ENCODE peak calls at places on chromosomes 7 and 10, in six cellular contexts. S is adrenal gland, G is IMR-90, K is astrocyte of the cerebellum, F is mammary epithelial cell, E is pancreas. N is an unnamed sample.

GRCh38 chr10:49448924-49449323 is 53.0 kb upstream of the DRGX start:
- DNase-seq in S (no peak), G (no peak), K (no peak), F (peak; percentile 22), E (no peak), N (no peak)

GRCh38 chr7:40658731-40659130 is 523.9 kb downstream of the SUGCT start:
- DNase-seq in S (no peak), G (peak; percentile 57), K (no peak), F (peak; percentile 87), E (no peak), N (no peak)

GRCh38 chr7:135217645-135218509 is 6.6 kb upstream of the WDR91 start:
- DNase-seq in S (no peak), G (no peak), K (no peak), F (no peak), E (no peak), N (no peak)

GRCh38 chr7:45000096-45001032 is at the start of gene CCM2:
- DNase-seq in S (peak; percentile 66), G (peak; percentile 32), K (no peak), F (no peak), E (peak; percentile 52), N (no peak)

GRCh38 chr7:36820527-36821170 is 96.4 kb upstream of the AOAH start:
- DNase-seq in S (no peak), G (no peak), K (no peak), F (peak; percentile 92), E (no peak), N (no peak)

GRCh38 chr7:42292991-42293521 is 56.0 kb upstream of the GLI3 start:
- DNase-seq in S (no peak), G (no peak), K (no peak), F (peak; percentile 80), E (no peak), N (no peak)

GRCh38 chr10:7475046-7475860 is 64.4 kb upstream of the SFMBT2 start:
- DNase-seq in S (peak; percentile 58), G (no peak), K (no peak), F (no peak), E (peak; percentile 38), N (no peak)

GRCh38 chr7:108149908-108150307 is 19.7 kb upstream of the LAMB4 start:
- DNase-seq in S (no peak), G (no peak), K (no peak), F (no peak), E (no peak), N (no peak)

GRCh38 chr7:2551418-2551817 is 3.9 kb downstream of the BRAT1 start:
- DNase-seq in S (peak; percentile 76), G (no peak), K (no peak), F (no peak), E (no peak), N (no peak)

GRCh38 chr10:105023706-105024105 is 382.6 kb downstream of the SORCS3 start:
- DNase-seq in S (no peak), G (no peak), K (peak; percentile 73), F (no peak), E (no peak), N (no peak)

GRCh38 chr10:91201213-91201996 is 19.1 kb upstream of the PCGF5 start:
- DNase-seq in S (no peak), G (no peak), K (no peak), F (no peak), E (no peak), N (no peak)

GRCh38 chr7:118057404-118057803 is 126.6 kb upstream of the LSM8 start:
- DNase-seq in S (no peak), G (no peak), K (no peak), F (peak; percentile 94), E (no peak), N (no peak)

GRCh38 chr7:111860248-111860647 is 298.0 kb upstream of the IMMP2L start:
- DNase-seq in S (no peak), G (no peak), K (no peak), F (no peak), E (no peak), N (no peak)

GRCh38 chr7:94146408-94146807 is 142.3 kb upstream of the BET1 start:
- DNase-seq in S (no peak), G (peak; percentile 87), K (no peak), F (no peak), E (no peak), N (no peak)

GRCh38 chr10:113121153-113121552 is 171.1 kb downstream of the TCF7L2 start:
- DNase-seq in S (no peak), G (no peak), K (no peak), F (no peak), E (no peak), N (no peak)

GRCh38 chr10:99798031-99798430 is 15.6 kb downstream of the ABCC2 start:
- DNase-seq in S (no peak), G (no peak), K (no peak), F (no peak), E (no peak), N (no peak)

GRCh38 chr7:51139796-51140195 is 176.8 kb downstream of the COBL start:
- DNase-seq in S (no peak), G (no peak), K (no peak), F (peak; percentile 79), E (peak; percentile 40), N (no peak)

GRCh38 chr7:51144178-51144577 is 172.4 kb downstream of the COBL start:
- DNase-seq in S (no peak), G (no peak), K (no peak), F (no peak), E (no peak), N (no peak)

GRCh38 chr7:51142741-51143390 is 173.7 kb downstream of the COBL start:
- DNase-seq in S (no peak), G (no peak), K (no peak), F (no peak), E (no peak), N (no peak)

GRCh38 chr7:51140203-51140938 is 176.2 kb downstream of the COBL start:
- DNase-seq in S (no peak), G (no peak), K (no peak), F (no peak), E (no peak), N (no peak)

GRCh38 chr7:51141451-51141971 is 175.1 kb downstream of the COBL start:
- DNase-seq in S (no peak), G (peak; percentile 35), K (peak; percentile 9), F (peak; percentile 48), E (peak; percentile 23), N (no peak)
- TF ChIP-seq CTCF in S (peak; percentile 42), G (peak; percentile 80), K (peak; percentile 74), F (peak; percentile 75), E (peak; percentile 45), N (peak; percentile 6)

GRCh38 chr10:124717911-124718734 is 26.1 kb downstream of the FAM53B start:
- DNase-seq in S (peak; percentile 55), G (no peak), K (no peak), F (peak; percentile 71), E (no peak), N (peak; percentile 81)
- TF ChIP-seq CTCF in S (no peak), G (no peak), K (no peak), F (no peak), E (no peak), N (no peak)

DNA sequence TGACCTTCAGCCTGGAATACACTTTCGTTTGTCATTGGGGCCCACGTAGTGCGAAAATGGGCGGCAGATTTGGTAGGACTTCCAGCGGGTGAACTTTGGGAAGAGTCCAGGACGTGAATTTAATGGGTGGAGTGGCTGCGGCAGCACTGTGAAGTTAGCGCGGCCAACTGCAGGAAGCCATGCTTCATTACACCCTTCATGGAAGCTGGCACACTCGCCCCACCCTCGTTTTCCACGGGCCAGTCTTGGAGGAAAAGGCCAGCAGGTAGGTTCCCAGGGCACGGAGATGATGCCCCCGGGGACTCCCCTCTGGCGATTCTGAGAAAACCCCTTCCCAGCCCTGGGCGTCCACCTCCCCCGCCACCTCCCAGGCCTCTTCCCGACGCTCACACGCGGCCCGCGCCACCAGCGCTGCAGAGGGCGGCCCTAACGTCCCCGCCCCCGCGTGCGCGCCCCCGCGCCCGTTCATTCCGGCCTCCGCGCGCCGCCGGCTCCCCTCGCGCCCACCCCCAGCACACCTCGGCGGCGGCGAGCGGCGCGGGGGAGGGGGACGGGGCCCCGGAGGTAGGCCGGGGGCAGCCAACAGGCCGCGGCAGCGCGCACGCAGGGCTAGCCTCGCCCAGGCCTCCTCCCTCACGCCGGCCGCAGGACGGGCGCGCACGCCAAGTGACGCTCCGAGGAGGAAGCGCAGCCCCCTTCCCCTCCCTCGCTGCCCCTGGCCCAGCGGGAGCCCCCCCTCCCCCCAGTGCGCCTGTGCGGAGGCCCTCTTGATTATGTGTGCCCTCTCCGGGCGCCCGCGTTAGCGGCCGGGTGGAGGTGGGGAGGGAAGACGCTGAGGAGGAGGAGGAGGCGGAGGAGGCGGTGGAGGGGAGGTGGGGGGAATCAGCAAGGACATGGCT is at the start of gene MLLT10:
- DNase-seq in S (peak; percentile 97), G (peak; percentile 94), K (peak; percentile 88), F (peak; percentile 92), E (peak; percentile 96), N (peak; percentile 92)
- TF ChIP-seq CTCF in S (no peak), G (peak; percentile 28), K (peak; percentile 20), F (peak; percentile 39), E (no peak), N (no peak)

DNA sequence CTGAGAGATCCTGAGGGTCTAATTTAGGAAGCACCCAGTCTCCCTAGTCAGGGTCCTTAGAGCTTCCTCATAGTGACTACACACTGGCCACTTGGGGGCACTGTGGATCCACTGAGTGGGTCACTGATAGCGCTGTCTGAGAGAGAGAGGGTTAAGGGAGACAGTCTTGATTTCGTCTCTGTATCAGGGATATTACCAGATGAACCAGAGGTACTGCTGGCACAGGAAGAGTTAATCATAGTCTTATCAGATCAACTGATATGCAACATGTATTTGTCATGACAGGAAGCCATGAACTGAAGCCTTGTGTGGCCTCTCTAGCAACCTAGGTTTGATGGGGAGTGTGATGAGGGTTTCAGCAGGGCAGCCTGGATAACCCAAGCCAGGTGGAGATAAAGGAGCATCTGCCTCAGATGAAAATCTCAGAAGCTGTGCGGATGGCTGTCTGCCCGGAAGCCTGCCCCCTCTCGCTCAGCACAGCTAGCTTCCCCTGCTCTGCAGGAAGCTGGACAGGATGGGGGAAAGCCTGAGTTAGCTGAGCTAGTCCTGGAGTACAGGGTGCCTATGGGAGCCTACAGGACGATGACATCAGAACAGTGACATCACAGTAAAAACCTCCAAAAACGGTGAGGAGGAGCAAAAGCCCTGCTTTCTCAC is 214.0 kb upstream of the PRSS1 start:
- DNase-seq in S (no peak), G (peak; percentile 92), K (peak; percentile 78), F (peak; percentile 70), E (no peak), N (peak; percentile 88)
- TF ChIP-seq CTCF in S (peak; percentile 52), G (peak; percentile 98), K (peak; percentile 94), F (peak; percentile 98), E (peak; percentile 60), N (peak; percentile 82)